ENCODE peak calls at places on chromosomes 12 and 14, in five cellular contexts. One of them, this sample, is unnamed.

GRCh38 chr12:78559441-78559840 is 305.1 kb upstream of the SYT1 start:
- DNase-seq in GM20000: no peak
- DNase-seq in heart left ventricle: no peak
- DNase-seq in cardiac muscle cell: no peak
- DNase-seq in progenitor cell of endocrine pancreas: no peak
- DNase-seq in this sample: no peak

GRCh38 chr14:99450266-99450665 is 30.4 kb downstream of the SETD3 start:
- DNase-seq in heart left ventricle: no peak
- DNase-seq in progenitor cell of endocrine pancreas: no peak
- DNase-seq in GM20000: no peak
- DNase-seq in cardiac muscle cell: no peak
- DNase-seq in this sample: no peak

GRCh38 chr14:100789460-100790417 is 36.2 kb upstream of the MEG3 start:
- DNase-seq in cardiac muscle cell: no peak
- DNase-seq in progenitor cell of endocrine pancreas: no peak
- DNase-seq in heart left ventricle: peak
- DNase-seq in GM20000: no peak
- DNase-seq in this sample: no peak

GRCh38 chr12:116472193-116472592 is 87.0 kb upstream of the MAP1LC3B2 start:
- DNase-seq in GM20000: no peak
- DNase-seq in heart left ventricle: no peak
- DNase-seq in cardiac muscle cell: no peak
- DNase-seq in progenitor cell of endocrine pancreas: no peak
- DNase-seq in this sample: no peak

GRCh38 chr12:121494093-121494787 is 86.6 kb downstream of the KDM2B start:
- DNase-seq in cardiac muscle cell: peak
- DNase-seq in GM20000: peak
- DNase-seq in heart left ventricle: no peak
- DNase-seq in progenitor cell of endocrine pancreas: peak
- DNase-seq in this sample: peak

GRCh38 chr12:131912526-131913274 is 16.4 kb upstream of the PUS1 start:
- DNase-seq in cardiac muscle cell: no peak
- DNase-seq in heart left ventricle: peak
- DNase-seq in GM20000: no peak
- DNase-seq in progenitor cell of endocrine pancreas: no peak
- DNase-seq in this sample: no peak

GRCh38 chr12:118332511-118332910 is 40.2 kb downstream of the TAOK3 start:
- DNase-seq in GM20000: no peak
- DNase-seq in cardiac muscle cell: no peak
- DNase-seq in progenitor cell of endocrine pancreas: no peak
- DNase-seq in heart left ventricle: no peak
- DNase-seq in this sample: no peak

GRCh38 chr14:96252323-96253052 is 3.5 kb upstream of the BDKRB1 start:
- DNase-seq in cardiac muscle cell: no peak
- DNase-seq in GM20000: no peak
- DNase-seq in progenitor cell of endocrine pancreas: no peak
- DNase-seq in heart left ventricle: no peak
- DNase-seq in this sample: no peak

GRCh38 chr12:114302117-114302516 is 103.8 kb downstream of the TBX5 start:
- DNase-seq in GM20000: no peak
- DNase-seq in heart left ventricle: no peak
- DNase-seq in cardiac muscle cell: peak
- DNase-seq in progenitor cell of endocrine pancreas: no peak
- DNase-seq in this sample: no peak

GRCh38 chr12:55619352-55620138 is 17.1 kb upstream of the OR10P1 start:
- DNase-seq in heart left ventricle: no peak
- DNase-seq in progenitor cell of endocrine pancreas: peak
- DNase-seq in GM20000: peak
- DNase-seq in cardiac muscle cell: peak
- DNase-seq in this sample: no peak

GRCh38 chr14:101116065-101116464 is 212.5 kb upstream of the RTL1 start:
- DNase-seq in cardiac muscle cell: no peak
- DNase-seq in heart left ventricle: no peak
- DNase-seq in progenitor cell of endocrine pancreas: no peak
- DNase-seq in GM20000: no peak
- DNase-seq in this sample: no peak

GRCh38 chr14:58637040-58637390 is 747 bp upstream of the DACT1 start:
- DNase-seq in heart left ventricle: peak
- DNase-seq in cardiac muscle cell: peak
- DNase-seq in progenitor cell of endocrine pancreas: no peak
- DNase-seq in GM20000: no peak
- DNase-seq in this sample: no peak

GRCh38 chr14:87705439-87705896 is 287.5 kb downstream of the GALC start:
- DNase-seq in GM20000: no peak
- DNase-seq in progenitor cell of endocrine pancreas: no peak
- DNase-seq in heart left ventricle: peak
- DNase-seq in cardiac muscle cell: no peak
- DNase-seq in this sample: no peak

GRCh38 chr14:51368721-51369163 is 128.7 kb downstream of the TMX1 start:
- DNase-seq in GM20000: no peak
- DNase-seq in cardiac muscle cell: no peak
- DNase-seq in progenitor cell of endocrine pancreas: no peak
- DNase-seq in heart left ventricle: no peak
- DNase-seq in this sample: no peak

GRCh38 chr12:33942172-33942571 is 80.1 kb upstream of the ALG10 start:
- DNase-seq in cardiac muscle cell: no peak
- DNase-seq in heart left ventricle: no peak
- DNase-seq in GM20000: no peak
- DNase-seq in progenitor cell of endocrine pancreas: no peak
- DNase-seq in this sample: no peak

GRCh38 chr14:81449114-81449513 is 49.0 kb upstream of the STON2 start:
- DNase-seq in cardiac muscle cell: no peak
- DNase-seq in heart left ventricle: no peak
- DNase-seq in progenitor cell of endocrine pancreas: no peak
- DNase-seq in GM20000: no peak
- DNase-seq in this sample: no peak

GRCh38 chr12:94616217-94616729 is 34.1 kb downstream of the TMCC3 start:
- DNase-seq in cardiac muscle cell: peak
- DNase-seq in heart left ventricle: no peak
- DNase-seq in progenitor cell of endocrine pancreas: no peak
- DNase-seq in GM20000: no peak
- DNase-seq in this sample: no peak

GRCh38 chr14:69876848-69877306 is 2.3 kb upstream of the SMOC1 start:
- DNase-seq in cardiac muscle cell: no peak
- DNase-seq in heart left ventricle: no peak
- DNase-seq in progenitor cell of endocrine pancreas: no peak
- DNase-seq in GM20000: no peak
- DNase-seq in this sample: no peak

GRCh38 chr14:75944607-75945241 is 37.1 kb downstream of the TGFB3 start:
- DNase-seq in cardiac muscle cell: no peak
- DNase-seq in GM20000: no peak
- DNase-seq in progenitor cell of endocrine pancreas: no peak
- DNase-seq in heart left ventricle: no peak
- DNase-seq in this sample: no peak

GRCh38 chr12:120999191-121000120 is 16.8 kb downstream of the C12orf43 start:
- DNase-seq in GM20000: no peak
- DNase-seq in cardiac muscle cell: no peak
- DNase-seq in heart left ventricle: no peak
- DNase-seq in progenitor cell of endocrine pancreas: no peak
- DNase-seq in this sample: no peak

GRCh38 chr12:102669056-102669455 is 188.7 kb upstream of the IGF1 start:
- DNase-seq in progenitor cell of endocrine pancreas: no peak
- DNase-seq in cardiac muscle cell: no peak
- DNase-seq in GM20000: no peak
- DNase-seq in heart left ventricle: no peak
- DNase-seq in this sample: no peak

GRCh38 chr14:104144911-104145825 is 6.8 kb downstream of the KIF26A start:
- DNase-seq in heart left ventricle: peak
- DNase-seq in cardiac muscle cell: no peak
- DNase-seq in progenitor cell of endocrine pancreas: no peak
- DNase-seq in GM20000: no peak
- DNase-seq in this sample: no peak

GRCh38 chr12:132588821-132589669 is 21.3 kb downstream of the LRCOL1 start:
- DNase-seq in cardiac muscle cell: no peak
- DNase-seq in heart left ventricle: no peak
- DNase-seq in GM20000: no peak
- DNase-seq in progenitor cell of endocrine pancreas: no peak
- DNase-seq in this sample: no peak

GRCh38 chr12:109459247-109459646 is 17.9 kb downstream of the KCTD10 start:
- DNase-seq in cardiac muscle cell: no peak
- DNase-seq in heart left ventricle: no peak
- DNase-seq in GM20000: no peak
- DNase-seq in progenitor cell of endocrine pancreas: no peak
- DNase-seq in this sample: no peak

GRCh38 chr14:50045039-50045711 is 71.2 kb downstream of the VCPKMT start:
- DNase-seq in cardiac muscle cell: no peak
- DNase-seq in GM20000: peak
- DNase-seq in heart left ventricle: peak
- DNase-seq in progenitor cell of endocrine pancreas: no peak
- DNase-seq in this sample: peak

GRCh38 chr12:49489720-49490119 is 49.1 kb upstream of the KCNH3 start:
- DNase-seq in cardiac muscle cell: no peak
- DNase-seq in progenitor cell of endocrine pancreas: no peak
- DNase-seq in GM20000: no peak
- DNase-seq in heart left ventricle: no peak
- DNase-seq in this sample: no peak

GRCh38 chr14:75648066-75648838 is 12.4 kb downstream of the ERG28 start:
- DNase-seq in progenitor cell of endocrine pancreas: no peak
- DNase-seq in heart left ventricle: peak
- DNase-seq in cardiac muscle cell: peak
- DNase-seq in GM20000: no peak
- DNase-seq in this sample: no peak

GRCh38 chr12:56488041-56488955 is at the start of gene GLS2:
- DNase-seq in progenitor cell of endocrine pancreas: peak
- DNase-seq in cardiac muscle cell: peak
- DNase-seq in GM20000: peak
- DNase-seq in heart left ventricle: peak
- DNase-seq in this sample: peak

GRCh38 chr12:62732861-62733427 is 202.0 kb downstream of the PPM1H start:
- DNase-seq in progenitor cell of endocrine pancreas: no peak
- DNase-seq in heart left ventricle: no peak
- DNase-seq in GM20000: no peak
- DNase-seq in cardiac muscle cell: no peak
- DNase-seq in this sample: no peak

GRCh38 chr14:89665262-89665661 is 248.2 kb upstream of the FOXN3 start:
- DNase-seq in progenitor cell of endocrine pancreas: no peak
- DNase-seq in heart left ventricle: no peak
- DNase-seq in GM20000: no peak
- DNase-seq in cardiac muscle cell: no peak
- DNase-seq in this sample: no peak

GRCh38 chr14:90319173-90319572 is 12.6 kb downstream of the NRDE2 start:
- DNase-seq in progenitor cell of endocrine pancreas: no peak
- DNase-seq in heart left ventricle: no peak
- DNase-seq in GM20000: no peak
- DNase-seq in cardiac muscle cell: no peak
- DNase-seq in this sample: no peak

GRCh38 chr14:70020350-70021170 is 141.3 kb downstream of the SMOC1 start:
- DNase-seq in progenitor cell of endocrine pancreas: no peak
- DNase-seq in GM20000: no peak
- DNase-seq in heart left ventricle: no peak
- DNase-seq in cardiac muscle cell: no peak
- DNase-seq in this sample: no peak

GRCh38 chr12:6954754-6955461 is 3.8 kb downstream of the PTPN6 start:
- DNase-seq in GM20000: no peak
- DNase-seq in heart left ventricle: no peak
- DNase-seq in progenitor cell of endocrine pancreas: no peak
- DNase-seq in cardiac muscle cell: no peak
- DNase-seq in this sample: no peak

GRCh38 chr12:112087055-112087850 is 21.3 kb downstream of the NAA25 start:
- DNase-seq in progenitor cell of endocrine pancreas: no peak
- DNase-seq in cardiac muscle cell: no peak
- DNase-seq in GM20000: no peak
- DNase-seq in heart left ventricle: no peak
- DNase-seq in this sample: no peak
- TF ChIP-seq CTCF in progenitor cell of endocrine pancreas: peak
- TF ChIP-seq CTCF in cardiac muscle cell: peak
- TF ChIP-seq CTCF in GM20000: no peak
- TF ChIP-seq CTCF in heart left ventricle: no peak
- TF ChIP-seq CTCF in this sample: no peak

DNA sequence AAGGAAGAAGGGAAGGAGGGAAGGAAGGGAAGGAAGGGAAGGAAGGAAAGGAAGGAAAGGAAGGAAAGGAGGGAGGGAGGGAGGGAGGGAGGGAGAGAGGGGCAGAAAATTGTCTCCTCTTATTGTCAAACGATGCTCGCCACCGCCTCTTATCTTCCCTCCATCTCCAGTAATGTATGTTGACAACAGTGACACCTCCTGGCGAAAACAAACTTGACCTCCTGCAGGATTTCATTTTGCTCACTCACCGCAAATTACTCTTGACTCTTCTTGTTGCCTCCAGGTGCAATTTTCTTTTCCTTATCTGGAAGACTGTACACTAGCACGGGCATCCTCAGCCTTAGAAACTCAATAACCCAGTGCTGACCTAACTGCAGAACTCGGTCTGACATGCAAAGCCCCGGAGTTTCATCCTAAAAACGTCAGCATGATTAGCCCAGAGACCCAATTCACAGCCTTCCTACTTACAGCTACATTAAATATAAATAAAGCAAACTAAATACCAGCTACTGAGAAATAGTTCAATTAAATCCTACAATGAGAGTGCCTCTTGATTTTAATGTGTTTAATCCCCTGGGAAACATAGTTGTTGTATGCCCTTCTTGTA is 512.4 kb upstream of the TMPO start:
- DNase-seq in GM20000: peak
- DNase-seq in cardiac muscle cell: peak
- DNase-seq in heart left ventricle: no peak
- DNase-seq in progenitor cell of endocrine pancreas: no peak
- DNase-seq in this sample: no peak
- TF ChIP-seq CTCF in GM20000: peak
- TF ChIP-seq CTCF in cardiac muscle cell: peak
- TF ChIP-seq CTCF in heart left ventricle: no peak
- TF ChIP-seq CTCF in progenitor cell of endocrine pancreas: peak
- TF ChIP-seq CTCF in this sample: no peak

DNA sequence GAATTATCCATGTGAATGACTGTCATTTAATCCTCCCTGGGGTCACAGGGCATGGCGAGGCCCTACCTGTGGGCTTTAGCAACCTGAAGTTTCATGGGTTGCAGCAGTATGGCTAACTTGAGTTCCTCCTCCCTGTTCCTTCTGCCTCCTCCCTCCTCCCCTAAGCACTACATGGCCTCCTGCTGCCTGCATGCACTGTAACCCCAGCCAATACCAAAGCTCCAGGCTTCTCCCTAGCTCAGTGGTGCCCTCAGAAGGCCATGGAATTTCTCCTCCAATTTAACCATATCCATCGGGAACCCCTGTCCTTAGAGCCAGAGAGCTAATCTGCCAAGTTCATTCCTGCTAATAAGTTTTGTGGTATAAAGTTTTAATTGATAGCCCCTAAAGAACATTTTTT is 95.1 kb downstream of the NT5DC3 start:
- DNase-seq in heart left ventricle: no peak
- DNase-seq in GM20000: no peak
- DNase-seq in progenitor cell of endocrine pancreas: no peak
- DNase-seq in cardiac muscle cell: peak
- DNase-seq in this sample: no peak
- TF ChIP-seq CTCF in heart left ventricle: no peak
- TF ChIP-seq CTCF in GM20000: no peak
- TF ChIP-seq CTCF in progenitor cell of endocrine pancreas: no peak
- TF ChIP-seq CTCF in cardiac muscle cell: no peak
- TF ChIP-seq CTCF in this sample: no peak

GRCh38 chr12:26091837-26092236 is 33.0 kb downstream of the BHLHE41 start:
- DNase-seq in GM20000: no peak
- DNase-seq in progenitor cell of endocrine pancreas: no peak
- DNase-seq in heart left ventricle: no peak
- DNase-seq in cardiac muscle cell: peak
- DNase-seq in this sample: no peak
- TF ChIP-seq CTCF in GM20000: no peak
- TF ChIP-seq CTCF in progenitor cell of endocrine pancreas: peak
- TF ChIP-seq CTCF in heart left ventricle: peak
- TF ChIP-seq CTCF in cardiac muscle cell: peak
- TF ChIP-seq CTCF in this sample: no peak

This sample was measured in natural killer cell.